ENCODE peak calls at places on chromosomes 5 and 9, in seven cellular contexts. E is activated CD8-positive, alpha-beta memory T cell treated with anti-CD3 and anti-CD28 coated beads for 48 hours; M is nucleus accumbens; F is cardiac septum; B is NCI-H187 treated with DMSO at 0.1 percent for 48 hours; S is right cardiac atrium; D is GM04504. T is an unnamed sample.

GRCh38 chr5:8845316-8845715 is 700.6 kb downstream of the SEMA5A start:
- DNase-seq in E (no peak), M (no peak), F (no peak), B (no peak), S (no peak), D (no peak), T (no peak)

GRCh38 chr9:79581794-79582193 is 10.0 kb downstream of the TLE4 start:
- DNase-seq in E (no peak), M (no peak), F (no peak), B (no peak), S (no peak), D (peak), T (no peak)

GRCh38 chr9:72661401-72662135 is 140.2 kb downstream of the TMC1 start:
- DNase-seq in E (no peak), M (no peak), F (no peak), B (no peak), S (no peak), D (peak), T (no peak)

GRCh38 chr5:87009146-87009545 is 258.5 kb upstream of the RASA1 start:
- DNase-seq in E (no peak), M (no peak), F (no peak), B (no peak), S (no peak), D (no peak), T (no peak)

GRCh38 chr5:158145827-158146226 is 286.9 kb upstream of the CLINT1 start:
- DNase-seq in E (no peak), M (no peak), F (no peak), B (no peak), S (no peak), D (no peak), T (no peak)

GRCh38 chr5:35129921-35130485 is 82.3 kb upstream of the AGXT2 start:
- DNase-seq in E (no peak), M (no peak), F (no peak), B (no peak), S (no peak), D (no peak), T (no peak)

GRCh38 chr5:61575103-61575502 is 243.0 kb downstream of the ZSWIM6 start:
- DNase-seq in E (no peak), M (no peak), F (no peak), B (no peak), S (no peak), D (peak), T (no peak)

GRCh38 chr5:1203968-1204692 is 2.7 kb downstream of the SLC6A19 start:
- DNase-seq in E (no peak), M (no peak), F (no peak), B (no peak), S (peak), D (no peak), T (no peak)

GRCh38 chr5:45205403-45205961 is 396.7 kb downstream of the MRPS30 start:
- DNase-seq in E (no peak), M (no peak), F (no peak), B (no peak), S (no peak), D (no peak), T (no peak)

GRCh38 chr5:50990296-50990924 is 324.0 kb downstream of the PARP8 start:
- DNase-seq in E (no peak), M (no peak), F (no peak), B (no peak), S (no peak), D (no peak), T (no peak)